ENCODE peak calls at places on chromosomes 16 and 17, in seven cellular contexts. One of them, this sample, is unnamed.

GRCh38 chr16:57628008-57628781 is at the start of gene ADGRG1:
- DNase-seq in neuronal stem cell: peak
- DNase-seq in IMR-90: peak
- DNase-seq in SK-N-SH: peak
- DNase-seq in Karpas-422: no peak
- DNase-seq in hepatocyte: peak
- DNase-seq in fibroblast of lung: peak
- DNase-seq in this sample: peak

GRCh38 chr16:85057212-85057889 is 29.8 kb downstream of the KIAA0513 start:
- DNase-seq in fibroblast of lung: no peak
- DNase-seq in IMR-90: no peak
- DNase-seq in Karpas-422: peak
- DNase-seq in neuronal stem cell: no peak
- DNase-seq in hepatocyte: peak
- DNase-seq in SK-N-SH: no peak
- DNase-seq in this sample: no peak

GRCh38 chr17:77493901-77494663 is 353.3 kb downstream of the SEC14L1 start:
- DNase-seq in IMR-90: no peak
- DNase-seq in neuronal stem cell: no peak
- DNase-seq in Karpas-422: no peak
- DNase-seq in hepatocyte: no peak
- DNase-seq in SK-N-SH: peak
- DNase-seq in fibroblast of lung: no peak
- DNase-seq in this sample: no peak

GRCh38 chr17:36183811-36184765 is 7.7 kb upstream of the TBC1D3B start:
- DNase-seq in neuronal stem cell: no peak
- DNase-seq in fibroblast of lung: peak
- DNase-seq in Karpas-422: peak
- DNase-seq in SK-N-SH: peak
- DNase-seq in IMR-90: no peak
- DNase-seq in hepatocyte: no peak
- DNase-seq in this sample: no peak

GRCh38 chr17:58401287-58401686 is 16.0 kb downstream of the RNF43 start:
- DNase-seq in neuronal stem cell: no peak
- DNase-seq in SK-N-SH: no peak
- DNase-seq in Karpas-422: no peak
- DNase-seq in IMR-90: no peak
- DNase-seq in fibroblast of lung: no peak
- DNase-seq in hepatocyte: no peak
- DNase-seq in this sample: no peak

GRCh38 chr16:46822270-46822669 is 8.7 kb downstream of the C16orf87 start:
- DNase-seq in hepatocyte: no peak
- DNase-seq in IMR-90: peak
- DNase-seq in SK-N-SH: no peak
- DNase-seq in Karpas-422: peak
- DNase-seq in neuronal stem cell: no peak
- DNase-seq in fibroblast of lung: peak
- DNase-seq in this sample: no peak

GRCh38 chr16:84928679-84929420 is 82.5 kb downstream of the ZDHHC7 start:
- DNase-seq in IMR-90: peak
- DNase-seq in hepatocyte: peak
- DNase-seq in fibroblast of lung: no peak
- DNase-seq in SK-N-SH: no peak
- DNase-seq in neuronal stem cell: no peak
- DNase-seq in Karpas-422: peak
- DNase-seq in this sample: peak

GRCh38 chr17:34371405-34371804 is 8.4 kb upstream of the CCL1 start:
- DNase-seq in SK-N-SH: no peak
- DNase-seq in neuronal stem cell: no peak
- DNase-seq in fibroblast of lung: no peak
- DNase-seq in Karpas-422: no peak
- DNase-seq in hepatocyte: no peak
- DNase-seq in IMR-90: no peak
- DNase-seq in this sample: no peak

GRCh38 chr17:9484789-9485188 is 90.8 kb downstream of the STX8 start:
- DNase-seq in hepatocyte: no peak
- DNase-seq in IMR-90: peak
- DNase-seq in fibroblast of lung: peak
- DNase-seq in Karpas-422: no peak
- DNase-seq in neuronal stem cell: no peak
- DNase-seq in SK-N-SH: no peak
- DNase-seq in this sample: no peak

GRCh38 chr17:78781339-78782304 is at the start of gene CYTH1:
- DNase-seq in neuronal stem cell: peak
- DNase-seq in IMR-90: no peak
- DNase-seq in fibroblast of lung: no peak
- DNase-seq in SK-N-SH: peak
- DNase-seq in Karpas-422: peak
- DNase-seq in hepatocyte: peak
- DNase-seq in this sample: peak

GRCh38 chr16:12497558-12497957 is 306.1 kb downstream of the CPPED1 start:
- DNase-seq in hepatocyte: no peak
- DNase-seq in IMR-90: no peak
- DNase-seq in neuronal stem cell: peak
- DNase-seq in Karpas-422: no peak
- DNase-seq in fibroblast of lung: no peak
- DNase-seq in SK-N-SH: no peak
- DNase-seq in this sample: no peak

GRCh38 chr17:28612936-28613872 is 781 bp downstream of the RSKR start:
- DNase-seq in neuronal stem cell: peak
- DNase-seq in SK-N-SH: peak
- DNase-seq in hepatocyte: peak
- DNase-seq in fibroblast of lung: peak
- DNase-seq in IMR-90: peak
- DNase-seq in Karpas-422: peak
- DNase-seq in this sample: no peak

GRCh38 chr17:81436294-81436849 is 41.1 kb downstream of the BAHCC1 start:
- DNase-seq in SK-N-SH: peak
- DNase-seq in neuronal stem cell: no peak
- DNase-seq in Karpas-422: no peak
- DNase-seq in hepatocyte: peak
- DNase-seq in fibroblast of lung: no peak
- DNase-seq in IMR-90: no peak
- DNase-seq in this sample: no peak

GRCh38 chr17:34843682-34844081 is 117.6 kb downstream of the CCT6B start:
- DNase-seq in SK-N-SH: no peak
- DNase-seq in Karpas-422: no peak
- DNase-seq in IMR-90: no peak
- DNase-seq in hepatocyte: no peak
- DNase-seq in fibroblast of lung: no peak
- DNase-seq in neuronal stem cell: no peak
- DNase-seq in this sample: no peak

GRCh38 chr16:66705790-66706505 is 9.4 kb upstream of the CMTM4 start:
- DNase-seq in IMR-90: peak
- DNase-seq in fibroblast of lung: peak
- DNase-seq in hepatocyte: no peak
- DNase-seq in neuronal stem cell: no peak
- DNase-seq in SK-N-SH: no peak
- DNase-seq in Karpas-422: no peak
- DNase-seq in this sample: no peak

GRCh38 chr16:1364510-1364909 is 12.8 kb downstream of the GNPTG start:
- DNase-seq in fibroblast of lung: no peak
- DNase-seq in SK-N-SH: no peak
- DNase-seq in Karpas-422: no peak
- DNase-seq in neuronal stem cell: no peak
- DNase-seq in IMR-90: no peak
- DNase-seq in hepatocyte: no peak
- DNase-seq in this sample: no peak

GRCh38 chr16:1366060-1366711 is 14.5 kb downstream of the GNPTG start:
- DNase-seq in neuronal stem cell: no peak
- DNase-seq in Karpas-422: no peak
- DNase-seq in IMR-90: no peak
- DNase-seq in SK-N-SH: no peak
- DNase-seq in fibroblast of lung: no peak
- DNase-seq in hepatocyte: no peak
- DNase-seq in this sample: no peak

GRCh38 chr16:1363501-1364041 is 11.8 kb downstream of the GNPTG start:
- DNase-seq in SK-N-SH: peak
- DNase-seq in Karpas-422: peak
- DNase-seq in neuronal stem cell: no peak
- DNase-seq in IMR-90: peak
- DNase-seq in hepatocyte: peak
- DNase-seq in fibroblast of lung: peak
- DNase-seq in this sample: peak

GRCh38 chr16:1361685-1362360 is 10.1 kb downstream of the GNPTG start:
- DNase-seq in neuronal stem cell: no peak
- DNase-seq in Karpas-422: no peak
- DNase-seq in fibroblast of lung: no peak
- DNase-seq in SK-N-SH: no peak
- DNase-seq in hepatocyte: no peak
- DNase-seq in IMR-90: no peak
- DNase-seq in this sample: no peak

DNA sequence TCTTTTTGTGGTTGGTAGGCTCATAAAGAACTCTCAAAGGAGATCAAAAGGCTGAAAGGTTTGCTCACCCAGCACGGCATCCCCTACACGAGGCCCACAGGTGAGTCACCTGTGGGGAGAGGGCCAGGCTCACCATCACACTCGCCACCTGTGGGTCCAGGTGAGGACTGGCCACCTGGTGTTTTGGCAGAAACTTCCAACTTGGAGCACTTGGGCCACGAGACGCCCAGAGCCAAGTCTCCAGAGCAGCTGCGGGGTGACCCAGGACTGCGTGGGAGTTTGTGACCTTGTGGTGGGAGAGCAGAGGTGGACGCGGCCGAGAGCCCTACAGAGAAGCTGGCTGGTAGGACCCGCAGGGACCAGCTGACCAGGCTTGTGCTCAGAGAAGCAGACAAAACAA is 11.1 kb downstream of the GNPTG start:
- DNase-seq in IMR-90: no peak
- DNase-seq in fibroblast of lung: no peak
- DNase-seq in SK-N-SH: no peak
- DNase-seq in hepatocyte: no peak
- DNase-seq in neuronal stem cell: no peak
- DNase-seq in Karpas-422: no peak
- DNase-seq in this sample: no peak
- H3K27ac ChIP-seq in IMR-90: no peak
- H3K27ac ChIP-seq in fibroblast of lung: no peak
- H3K27ac ChIP-seq in SK-N-SH: no peak
- H3K27ac ChIP-seq in hepatocyte: no peak
- H3K27ac ChIP-seq in neuronal stem cell: no peak
- H3K27ac ChIP-seq in Karpas-422: no peak
- H3K27ac ChIP-seq in this sample: no peak

GRCh38 chr17:50765454-50766221 is 1.7 kb downstream of the ANKRD40CL start:
- DNase-seq in neuronal stem cell: no peak
- DNase-seq in Karpas-422: peak
- DNase-seq in hepatocyte: no peak
- DNase-seq in fibroblast of lung: no peak
- DNase-seq in SK-N-SH: no peak
- DNase-seq in IMR-90: no peak
- DNase-seq in this sample: no peak
- H2AFZ ChIP-seq in neuronal stem cell: no peak
- H2AFZ ChIP-seq in Karpas-422: peak
- H2AFZ ChIP-seq in hepatocyte: no peak
- H2AFZ ChIP-seq in fibroblast of lung: no peak
- H2AFZ ChIP-seq in SK-N-SH: no peak
- H2AFZ ChIP-seq in IMR-90: peak
- H2AFZ ChIP-seq in this sample: no peak

DNA sequence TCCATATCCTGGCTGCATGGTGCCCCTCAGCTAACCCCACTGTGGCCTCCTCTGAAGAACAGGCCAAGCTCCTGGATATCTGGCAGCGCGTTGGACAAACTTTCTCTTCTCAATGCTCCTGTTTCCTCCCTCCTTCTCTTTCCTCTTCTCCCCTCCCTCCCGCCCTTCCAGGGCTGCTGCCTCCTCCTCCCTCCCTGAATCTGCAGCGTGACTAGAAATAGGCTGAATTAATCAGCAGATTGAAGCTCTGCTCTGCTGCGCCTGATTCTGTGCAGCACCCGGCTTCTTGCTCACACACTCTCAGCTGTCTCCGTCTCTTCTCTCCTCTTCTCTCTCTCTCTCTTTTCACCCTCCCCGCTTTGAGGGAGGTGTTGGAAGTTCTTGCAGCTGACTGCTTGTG is 19.8 kb downstream of the TMEM94 start:
- DNase-seq in fibroblast of lung: peak
- DNase-seq in Karpas-422: no peak
- DNase-seq in hepatocyte: no peak
- DNase-seq in SK-N-SH: no peak
- DNase-seq in neuronal stem cell: no peak
- DNase-seq in IMR-90: peak
- DNase-seq in this sample: no peak
- H3K4me3 ChIP-seq in fibroblast of lung: peak
- H3K4me3 ChIP-seq in Karpas-422: no peak
- H3K4me3 ChIP-seq in hepatocyte: no peak
- H3K4me3 ChIP-seq in SK-N-SH: no peak
- H3K4me3 ChIP-seq in neuronal stem cell: no peak
- H3K4me3 ChIP-seq in IMR-90: no peak
- H3K4me3 ChIP-seq in this sample: no peak

DNA sequence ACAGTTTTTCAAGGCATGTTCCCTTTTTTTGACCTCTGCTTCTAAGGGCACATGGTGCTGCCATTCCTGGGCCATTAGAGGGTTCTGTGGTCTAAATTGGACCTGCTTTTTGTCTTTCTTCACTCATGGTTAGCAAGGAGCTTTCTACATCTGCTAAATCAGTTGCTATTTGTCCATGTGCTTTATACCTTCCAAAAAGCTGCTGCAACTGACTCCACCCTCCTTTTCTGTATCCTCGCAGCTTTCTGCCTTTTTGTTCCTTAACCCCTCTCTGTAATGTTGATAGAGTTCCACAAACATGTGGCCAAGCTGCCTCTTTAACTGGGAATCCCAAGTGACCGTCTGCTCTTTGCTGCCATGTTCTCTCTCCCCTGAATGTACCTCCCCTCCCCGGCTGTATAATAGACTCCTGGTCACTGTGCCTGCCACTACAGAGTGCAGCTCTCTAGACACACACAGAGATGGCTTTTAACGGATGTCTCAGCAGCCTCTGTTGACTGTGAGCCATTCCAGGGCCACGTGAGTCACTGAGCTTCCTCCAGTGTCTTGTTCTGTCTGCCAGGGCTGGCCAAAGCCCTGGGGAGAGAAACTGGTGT is 57.4 kb upstream of the TEKT3 start:
- DNase-seq in neuronal stem cell: no peak
- DNase-seq in IMR-90: peak
- DNase-seq in SK-N-SH: peak
- DNase-seq in hepatocyte: peak
- DNase-seq in fibroblast of lung: peak
- DNase-seq in Karpas-422: no peak
- DNase-seq in this sample: no peak
- H3K27ac ChIP-seq in neuronal stem cell: no peak
- H3K27ac ChIP-seq in IMR-90: peak
- H3K27ac ChIP-seq in SK-N-SH: peak
- H3K27ac ChIP-seq in hepatocyte: peak
- H3K27ac ChIP-seq in fibroblast of lung: peak
- H3K27ac ChIP-seq in Karpas-422: no peak
- H3K27ac ChIP-seq in this sample: no peak

DNA sequence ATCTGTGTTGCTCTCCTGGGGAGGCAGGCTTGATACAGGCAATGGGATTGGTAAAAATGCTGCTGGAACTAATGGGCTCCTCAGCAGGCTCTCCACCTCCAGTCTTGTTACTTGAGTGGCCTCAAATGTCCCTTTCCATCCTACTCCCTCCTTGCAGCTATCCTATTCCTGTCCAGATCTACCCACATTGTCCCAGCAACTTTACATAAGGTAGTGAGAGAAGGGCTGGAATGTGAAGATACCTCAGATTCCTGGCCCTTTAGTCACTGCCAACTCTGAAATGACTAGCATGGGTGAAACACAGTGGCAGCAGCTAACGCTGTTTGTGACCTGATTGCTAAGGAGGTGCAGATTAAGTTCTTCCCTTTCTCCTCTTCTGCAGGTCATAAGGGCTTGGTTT is 210.1 kb upstream of the HS3ST4 start:
- DNase-seq in Karpas-422: no peak
- DNase-seq in IMR-90: no peak
- DNase-seq in hepatocyte: peak
- DNase-seq in SK-N-SH: no peak
- DNase-seq in fibroblast of lung: peak
- DNase-seq in neuronal stem cell: peak
- DNase-seq in this sample: no peak
- H2AFZ ChIP-seq in Karpas-422: no peak
- H2AFZ ChIP-seq in IMR-90: no peak
- H2AFZ ChIP-seq in hepatocyte: no peak
- H2AFZ ChIP-seq in SK-N-SH: no peak
- H2AFZ ChIP-seq in fibroblast of lung: no peak
- H2AFZ ChIP-seq in neuronal stem cell: no peak
- H2AFZ ChIP-seq in this sample: no peak

This sample was measured in PC-9.